ENCODE peak calls at places on chromosome 15, in six cellular contexts. O is progenitor cell of endocrine pancreas, Z is endodermal cell, Y is RWPE1, U is astrocyte of the cerebellum, A is Caco-2. Q is an unnamed sample.

GRCh38 chr15:100877551-100877950 is 2.1 kb upstream of the ALDH1A3 start:
- DNase-seq in O (no peak), Z (no peak), Y (peak; percentile 44), U (no peak), A (no peak), Q (no peak)

GRCh38 chr15:49225572-49226281 is 55.7 kb downstream of the GALK2 start:
- DNase-seq in O (no peak), Z (peak; percentile 92), Y (no peak), U (no peak), A (peak; percentile 58), Q (no peak)

GRCh38 chr15:26635105-26635504 is 137.8 kb downstream of the GABRB3 start:
- DNase-seq in O (no peak), Z (no peak), Y (no peak), U (no peak), A (no peak), Q (no peak)

GRCh38 chr15:48358229-48358641 is 27.0 kb downstream of the DUT start:
- DNase-seq in O (no peak), Z (no peak), Y (peak; percentile 32), U (peak; percentile 26), A (no peak), Q (no peak)

GRCh38 chr15:101447561-101448071 is 41.9 kb downstream of the PCSK6 start:
- DNase-seq in O (no peak), Z (peak; percentile 28), Y (no peak), U (no peak), A (no peak), Q (no peak)

GRCh38 chr15:74489518-74490338 is 28.8 kb upstream of the UBL7 start:
- DNase-seq in O (peak; percentile 54), Z (peak; percentile 90), Y (peak; percentile 67), U (no peak), A (peak; percentile 77), Q (no peak)

GRCh38 chr15:42919794-42920280 is 741 bp downstream of the TTBK2 start:
- DNase-seq in O (no peak), Z (no peak), Y (no peak), U (no peak), A (peak; percentile 12), Q (no peak)

GRCh38 chr15:39145854-39146253 is 435.0 kb upstream of the THBS1 start:
- DNase-seq in O (no peak), Z (no peak), Y (no peak), U (no peak), A (no peak), Q (no peak)

GRCh38 chr15:77599899-77600298 is 32.8 kb downstream of the LINGO1 start:
- DNase-seq in O (no peak), Z (peak; percentile 89), Y (peak; percentile 35), U (no peak), A (peak; percentile 33), Q (no peak)

GRCh38 chr15:40766194-40766830 is 2.4 kb downstream of the GCHFR start:
- DNase-seq in O (no peak), Z (no peak), Y (no peak), U (no peak), A (no peak), Q (no peak)

GRCh38 chr15:40767838-40768491 is 1.8 kb upstream of the C15orf62 start:
- DNase-seq in O (no peak), Z (no peak), Y (no peak), U (no peak), A (no peak), Q (no peak)

GRCh38 chr15:40769310-40770146 is at the start of gene C15orf62:
- DNase-seq in O (no peak), Z (no peak), Y (peak; percentile 91), U (no peak), A (no peak), Q (no peak)

GRCh38 chr15:40768492-40769309 is 1.1 kb upstream of the C15orf62 start:
- DNase-seq in O (no peak), Z (no peak), Y (no peak), U (no peak), A (no peak), Q (no peak)

GRCh38 chr15:40766906-40767837 is 2.6 kb upstream of the C15orf62 start:
- DNase-seq in O (no peak), Z (peak; percentile 82), Y (peak; percentile 54), U (no peak), A (no peak), Q (no peak)
- TF ChIP-seq CTCF in O (no peak), Z (no peak), Y (no peak), U (no peak), A (no peak), Q (no peak)

GRCh38 chr15:79184465-79184892 is 93.9 kb upstream of the RASGRF1 start:
- DNase-seq in O (peak; percentile 60), Z (peak; percentile 93), Y (peak; percentile 76), U (peak; percentile 35), A (peak; percentile 73), Q (peak; percentile 14)

GRCh38 chr15:79186616-79187015 is 95.9 kb upstream of the ANKRD34C start:
- DNase-seq in O (no peak), Z (no peak), Y (no peak), U (no peak), A (no peak), Q (no peak)

GRCh38 chr15:79180318-79180717 is 89.7 kb upstream of the RASGRF1 start:
- DNase-seq in O (no peak), Z (no peak), Y (no peak), U (no peak), A (no peak), Q (no peak)

GRCh38 chr15:79179597-79179996 is 89.0 kb upstream of the RASGRF1 start:
- DNase-seq in O (no peak), Z (no peak), Y (no peak), U (no peak), A (no peak), Q (no peak)

DNA sequence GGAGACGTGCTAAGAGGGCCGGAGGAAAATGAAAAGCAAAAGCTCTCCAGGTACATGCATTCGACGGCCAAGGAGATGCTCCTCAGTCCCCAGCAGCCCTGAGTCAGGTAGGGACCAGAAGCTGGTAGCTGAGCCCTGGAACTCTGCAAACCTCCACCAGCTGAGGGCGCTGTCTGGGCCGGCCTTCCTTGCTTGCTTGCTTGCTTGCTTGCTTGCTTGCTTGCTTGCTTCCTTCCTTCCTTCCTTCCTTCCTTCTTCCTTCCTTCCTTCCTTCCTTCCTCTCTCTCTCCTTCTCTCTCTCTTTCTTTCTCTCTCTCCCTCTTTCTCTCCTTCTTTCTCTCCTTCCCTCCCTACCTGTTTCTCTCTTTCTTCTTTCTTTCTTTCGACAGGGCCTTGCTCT is 94.6 kb upstream of the RASGRF1 start:
- DNase-seq in O (no peak), Z (peak; percentile 88), Y (no peak), U (no peak), A (peak; percentile 25), Q (no peak)
- TF ChIP-seq CTCF in O (no peak), Z (peak; percentile 62), Y (no peak), U (peak; percentile 1), A (peak; percentile 1), Q (peak; percentile 37)

DNA sequence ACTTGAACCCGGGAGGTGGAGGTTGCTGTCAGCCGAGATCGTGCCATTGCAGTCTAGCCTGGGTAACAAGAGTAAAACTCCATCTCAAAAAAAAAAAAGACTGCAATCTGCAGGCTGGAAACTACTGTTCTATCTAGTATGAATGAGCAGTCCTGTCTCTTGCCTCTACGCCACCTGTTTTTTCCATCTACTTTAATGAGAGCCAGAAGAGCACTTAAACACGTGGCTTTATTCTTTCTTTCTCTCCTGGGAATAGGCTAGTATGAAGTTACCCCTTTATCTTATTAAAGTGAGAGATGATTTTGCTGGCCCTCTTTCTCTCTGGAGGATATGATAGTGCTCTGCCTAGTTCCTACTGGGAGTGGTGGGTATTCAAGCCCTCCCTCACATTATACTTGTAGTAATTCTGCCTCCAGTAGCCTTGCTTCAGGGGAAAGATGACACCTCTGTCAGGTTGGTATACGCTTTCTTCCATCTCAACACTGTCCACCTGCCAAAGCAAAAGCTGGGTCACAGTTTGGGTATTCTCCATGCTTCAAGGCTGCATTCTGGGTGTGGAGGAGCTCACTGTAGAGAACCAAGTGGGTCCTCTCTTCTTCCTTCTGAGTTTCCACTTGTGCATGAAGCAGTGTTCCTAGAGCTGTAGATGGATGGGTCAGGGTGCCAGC is 17.8 kb downstream of the MAPKBP1 start:
- DNase-seq in O (no peak), Z (no peak), Y (no peak), U (no peak), A (no peak), Q (no peak)
- TF ChIP-seq CTCF in O (no peak), Z (no peak), Y (no peak), U (no peak), A (no peak), Q (no peak)

GRCh38 chr15:33009603-33010002 is 184.9 kb downstream of the FMN1 start:
- DNase-seq in O (no peak), Z (no peak), Y (no peak), U (no peak), A (no peak), Q (no peak)

GRCh38 chr15:33009026-33009425 is 185.5 kb downstream of the FMN1 start:
- DNase-seq in O (no peak), Z (no peak), Y (no peak), U (no peak), A (no peak), Q (no peak)

GRCh38 chr15:33005582-33005981 is 188.9 kb downstream of the FMN1 start:
- DNase-seq in O (no peak), Z (no peak), Y (no peak), U (no peak), A (no peak), Q (no peak)

GRCh38 chr15:33008284-33009011 is 186.1 kb downstream of the FMN1 start:
- DNase-seq in O (no peak), Z (no peak), Y (no peak), U (peak; percentile 89), A (no peak), Q (no peak)

DNA sequence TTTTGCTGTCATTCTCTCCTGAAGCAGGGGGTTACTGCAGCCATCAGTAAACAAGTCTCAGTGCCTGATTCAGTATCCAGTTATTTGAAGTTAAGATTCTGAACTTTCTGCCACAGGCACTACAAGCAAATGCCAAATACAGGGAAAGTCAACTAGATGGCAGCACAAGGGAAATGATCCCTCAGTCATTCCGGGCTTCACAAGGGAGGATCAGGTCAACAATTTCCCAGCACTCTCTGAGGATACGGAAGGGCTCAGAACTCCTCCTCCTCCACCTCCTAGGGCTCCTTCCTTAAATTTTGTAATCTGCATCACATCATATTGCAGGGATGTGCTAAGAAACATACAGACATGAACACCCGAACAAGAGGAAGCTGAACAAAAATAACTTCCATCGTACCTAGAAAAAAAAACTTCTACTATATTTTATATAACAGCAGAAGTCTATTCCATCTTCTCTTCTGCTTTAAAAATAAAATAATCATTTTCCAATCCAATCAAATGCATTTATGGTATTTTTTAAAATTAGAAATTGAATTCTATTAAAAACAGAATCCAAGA is 187.1 kb downstream of the FMN1 start:
- DNase-seq in O (no peak), Z (peak; percentile 62), Y (peak; percentile 26), U (no peak), A (peak; percentile 13), Q (no peak)
- TF ChIP-seq CTCF in O (peak; percentile 30), Z (peak; percentile 68), Y (peak; percentile 25), U (peak; percentile 40), A (no peak), Q (no peak)